ENCODE peak calls at places on chromosomes 6 and 20, in four cellular contexts. Q is breast epithelium, V is A549, N is heart right ventricle. U is an unnamed sample.

GRCh38 chr6:170114187-170114945 is 176.5 kb downstream of the DLL1 start:
- DNase-seq in Q (peak; percentile 6), V (no peak), N (no peak), U (no peak)

GRCh38 chr6:83270971-83271714 is 78.0 kb downstream of the RWDD2A start:
- DNase-seq in Q (no peak), V (no peak), N (no peak), U (no peak)

GRCh38 chr6:11039040-11039439 is 5.1 kb downstream of the ELOVL2 start:
- DNase-seq in Q (no peak), V (no peak), N (no peak), U (no peak)

GRCh38 chr6:161181136-161181535 is 92.7 kb downstream of the AGPAT4 start:
- DNase-seq in Q (no peak), V (no peak), N (no peak), U (no peak)

GRCh38 chr6:101847690-101848089 is 454.2 kb downstream of the GRIK2 start:
- DNase-seq in Q (no peak), V (no peak), N (no peak), U (no peak)

GRCh38 chr6:11177271-11177670 is 55.2 kb downstream of the NEDD9 start:
- DNase-seq in Q (no peak), V (no peak), N (no peak), U (no peak)

GRCh38 chr20:19583532-19584175 is 174.4 kb upstream of the RIN2 start:
- DNase-seq in Q (peak; percentile 81), V (peak; percentile 64), N (peak; percentile 76), U (peak; percentile 27)

GRCh38 chr20:38973546-38974120 is 11.5 kb downstream of the DHX35 start:
- DNase-seq in Q (no peak), V (no peak), N (peak; percentile 17), U (no peak)

GRCh38 chr6:11083491-11083890 is 10.1 kb upstream of the SMIM13 start:
- DNase-seq in Q (no peak), V (no peak), N (no peak), U (no peak)

GRCh38 chr20:64083380-64084208 is 604 bp downstream of the LKAAEAR1 start:
- DNase-seq in Q (no peak), V (peak; percentile 80), N (peak; percentile 77), U (peak; percentile 62)

GRCh38 chr20:13685623-13686022 is 46.9 kb upstream of the TASP1 start:
- DNase-seq in Q (no peak), V (no peak), N (no peak), U (no peak)

GRCh38 chr6:127342296-127342945 is 988 bp downstream of the ECHDC1 start:
- DNase-seq in Q (no peak), V (no peak), N (no peak), U (no peak)

GRCh38 chr6:26172496-26172958 is 85.3 kb downstream of the HFE start:
- DNase-seq in Q (no peak), V (no peak), N (no peak), U (peak; percentile 31)

GRCh38 chr6:168961257-168961656 is 292.4 kb downstream of the THBS2 start:
- DNase-seq in Q (no peak), V (no peak), N (no peak), U (no peak)

GRCh38 chr6:153790881-153791473 is 248.1 kb upstream of the OPRM1 start:
- DNase-seq in Q (no peak), V (no peak), N (no peak), U (no peak)

GRCh38 chr6:34806738-34807453 is 15.0 kb downstream of the BLTP3A start:
- DNase-seq in Q (no peak), V (no peak), N (no peak), U (no peak)

GRCh38 chr20:59439243-59439642 is 138.8 kb downstream of the EDN3 start:
- DNase-seq in Q (no peak), V (peak; percentile 36), N (no peak), U (no peak)

GRCh38 chr6:129645371-129646139 is 64.4 kb downstream of the ARHGAP18 start:
- DNase-seq in Q (no peak), V (no peak), N (no peak), U (no peak)
- H3K27ac ChIP-seq in Q (peak overlapping the region; percentile 44), V (peak overlapping the region; percentile 91), N (peak overlapping the region; percentile 55), U (no peak overlapping the region)

DNA sequence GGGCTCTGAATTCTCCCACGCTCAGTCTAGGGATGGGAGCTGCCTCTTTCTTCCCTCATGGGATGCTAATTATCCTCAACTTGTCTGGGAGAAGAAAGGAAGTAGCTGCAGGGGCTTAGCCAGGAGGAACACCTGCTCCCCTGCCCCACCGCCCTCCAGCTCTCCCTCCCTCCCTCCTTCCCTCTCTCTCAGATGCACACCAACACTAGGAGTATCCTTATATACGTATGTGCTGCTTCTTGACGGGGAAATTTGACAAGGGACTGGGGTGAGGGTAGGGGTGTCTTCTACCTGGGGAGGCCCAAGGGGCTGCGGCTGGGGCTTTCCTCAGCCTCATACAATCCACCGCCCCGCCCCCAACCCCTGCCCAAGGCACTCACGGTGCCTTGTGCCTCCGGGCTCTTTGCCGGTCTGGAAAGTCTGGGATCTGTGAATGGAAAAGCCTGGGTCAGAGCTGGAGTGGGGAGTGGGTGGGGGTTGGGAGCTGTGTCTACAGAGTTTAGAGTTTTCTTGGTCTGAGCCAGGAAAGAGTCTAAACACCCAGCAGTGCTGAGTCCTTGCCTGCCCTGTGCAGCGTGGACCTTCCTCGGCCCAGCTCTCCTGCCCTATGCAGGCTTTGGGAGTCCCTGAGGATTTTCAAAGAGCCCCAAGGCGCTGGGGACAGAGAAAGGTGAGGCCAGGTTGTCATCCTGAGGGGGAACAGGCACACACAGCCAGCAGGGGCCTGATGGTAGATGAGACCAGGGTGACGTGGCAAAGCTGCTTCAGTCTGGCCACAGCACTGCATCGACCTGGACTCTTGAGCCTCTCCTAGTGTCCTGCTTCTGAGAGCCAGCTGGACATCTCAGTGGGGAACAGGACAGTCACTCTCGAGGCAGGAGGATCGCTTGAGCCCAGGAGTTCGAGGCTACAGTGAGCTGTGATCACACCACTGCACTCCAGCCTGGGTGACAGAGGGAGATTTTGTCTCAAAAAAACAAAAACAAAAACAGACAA is 29.3 kb upstream of the EMILIN3 start:
- DNase-seq in Q (no peak), V (no peak), N (no peak), U (no peak)
- H3K4me3 ChIP-seq in Q (no peak overlapping the region), V (no peak overlapping the region), N (no peak overlapping the region), U (no peak overlapping the region)

GRCh38 chr6:20686142-20686541 is 151.9 kb downstream of the CDKAL1 start:
- DNase-seq in Q (no peak), V (no peak), N (no peak), U (no peak)
- TF ChIP-seq CTCF in Q (no peak), V (no peak), N (no peak), U (no peak)

GRCh38 chr6:134553941-134554340 is 236.0 kb upstream of the SGK1 start:
- DNase-seq in Q (no peak), V (no peak), N (no peak), U (no peak)

GRCh38 chr6:134549854-134550253 is 231.9 kb upstream of the SGK1 start:
- DNase-seq in Q (no peak), V (no peak), N (no peak), U (no peak)

GRCh38 chr6:134546962-134547645 is 229.2 kb upstream of the SGK1 start:
- DNase-seq in Q (no peak), V (no peak), N (no peak), U (no peak)

GRCh38 chr6:134551245-134551960 is 233.5 kb upstream of the SGK1 start:
- DNase-seq in Q (no peak), V (no peak), N (no peak), U (no peak)

DNA sequence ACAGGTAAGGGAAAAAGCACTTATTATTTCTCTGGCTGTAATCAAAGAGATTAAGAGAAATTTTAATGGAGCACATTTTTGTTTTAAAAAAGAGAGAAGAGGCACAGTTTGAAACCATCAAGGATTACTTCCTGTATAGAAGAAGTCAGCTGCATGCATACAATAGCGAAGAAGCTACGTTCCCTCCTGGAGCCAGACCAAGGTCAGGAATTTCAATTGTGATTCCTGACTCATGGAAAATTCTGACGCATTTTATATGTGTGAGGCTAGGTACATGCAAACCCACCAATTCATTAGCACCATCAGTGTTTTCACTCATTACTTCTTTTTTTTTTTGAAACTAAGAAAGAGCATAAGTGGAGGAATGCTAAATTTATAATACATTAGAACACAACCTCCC is 232.7 kb upstream of the SGK1 start:
- DNase-seq in Q (no peak), V (peak; percentile 3), N (no peak), U (no peak)
- H3K27ac ChIP-seq in Q (no peak overlapping the region), V (peak overlapping the region; percentile 85), N (no peak overlapping the region), U (no peak overlapping the region)

DNA sequence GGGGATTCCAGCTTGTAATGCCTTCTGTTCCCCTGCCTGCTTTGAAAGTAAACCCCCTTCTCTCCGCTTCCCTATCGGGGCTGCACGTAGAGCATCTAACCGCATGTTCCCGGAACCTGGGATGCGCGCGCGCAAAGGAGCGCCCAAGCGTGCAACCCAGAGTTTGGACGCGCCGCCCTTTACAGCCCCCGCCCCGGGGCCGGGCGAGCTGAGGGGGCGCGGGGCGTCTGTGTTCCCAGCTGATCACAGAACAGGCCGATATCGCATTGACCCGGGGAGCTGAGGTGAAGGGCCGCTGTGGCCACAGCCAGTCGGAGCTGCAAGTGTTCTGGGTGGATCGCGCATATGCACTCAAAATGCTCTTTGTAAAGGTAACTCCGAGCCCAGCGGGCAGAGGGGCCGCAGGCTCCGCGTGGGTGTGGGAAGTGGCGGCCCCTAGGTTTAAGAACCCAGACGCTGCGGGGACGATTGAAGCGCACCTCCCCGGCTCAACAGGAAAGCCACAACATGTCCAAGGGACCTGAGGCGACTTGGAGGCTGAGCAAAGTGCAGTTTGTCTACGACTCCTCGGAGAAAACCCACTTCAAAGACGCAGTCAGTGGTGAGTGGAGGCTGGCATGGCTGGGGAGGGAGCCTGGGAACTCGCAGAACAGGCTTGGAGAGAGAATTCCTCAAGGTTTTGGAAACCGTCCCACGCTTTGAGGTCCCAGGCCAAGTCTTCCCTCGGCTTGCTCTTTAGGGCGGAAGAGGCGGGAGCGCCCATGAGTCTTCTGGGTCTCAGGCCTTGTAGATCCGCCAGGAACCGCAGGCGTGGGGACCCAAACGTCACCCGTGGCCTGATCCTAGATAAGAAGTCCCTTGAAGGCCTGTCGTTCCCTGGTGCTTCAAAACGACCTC is 1.6 kb downstream of the LAMP5 start:
- DNase-seq in Q (no peak), V (no peak), N (no peak), U (no peak)
- H3K4me3 ChIP-seq in Q (peak overlapping the region; percentile 63), V (no peak overlapping the region), N (peak overlapping the region; percentile 24), U (no peak overlapping the region)

GRCh38 chr6:149079456-149079855 is 238.1 kb upstream of the TAB2 start:
- DNase-seq in Q (no peak), V (no peak), N (no peak), U (no peak)

GRCh38 chr6:149080511-149080910 is 237.0 kb upstream of the TAB2 start:
- DNase-seq in Q (no peak), V (no peak), N (no peak), U (no peak)

GRCh38 chr6:149081281-149081680 is 236.2 kb upstream of the TAB2 start:
- DNase-seq in Q (no peak), V (no peak), N (no peak), U (no peak)

GRCh38 chr6:149078383-149078782 is 239.1 kb upstream of the TAB2 start:
- DNase-seq in Q (no peak), V (no peak), N (no peak), U (no peak)

GRCh38 chr6:149079911-149080501 is 237.5 kb upstream of the TAB2 start:
- DNase-seq in Q (peak; percentile 65), V (no peak), N (peak; percentile 55), U (no peak)
- TF ChIP-seq CTCF in Q (no peak), V (no peak), N (no peak), U (no peak)

GRCh38 chr6:132736239-132736638 is 21.5 kb downstream of the VNN2 start:
- DNase-seq in Q (no peak), V (no peak), N (no peak), U (no peak)
- H3K27ac ChIP-seq in Q (no peak overlapping the region), V (no peak overlapping the region), N (no peak overlapping the region), U (no peak overlapping the region)

DNA sequence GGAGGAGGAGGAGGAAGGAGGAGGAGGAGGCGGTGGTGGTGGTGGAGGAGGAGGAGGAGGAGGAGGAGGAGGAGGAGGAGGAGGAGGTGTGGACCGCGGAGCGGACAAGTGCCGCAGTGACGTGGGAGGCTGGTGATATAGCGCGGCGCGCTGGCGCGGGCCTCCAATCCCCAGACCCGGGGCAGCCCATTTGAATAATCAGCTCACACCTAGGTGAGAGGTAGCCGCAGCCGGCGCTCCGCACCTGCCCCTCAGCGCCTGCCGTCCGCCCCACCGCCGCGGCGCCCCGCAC is 204 bp upstream of the FOXA2 start:
- DNase-seq in Q (no peak), V (peak; percentile 98), N (no peak), U (no peak)
- H3K4me3 ChIP-seq in Q (peak overlapping the region; percentile 54), V (peak overlapping the region; percentile 79), N (no peak overlapping the region), U (no peak overlapping the region)

U was measured in CD8-positive, alpha-beta T cell.